ENCODE peak calls at places on chromosomes 11 and 22, in seven cellular contexts. M is MM.1S, E is Peyer's patch, F is psoas muscle, U is cardiac muscle cell, S is lung, H is Karpas-422. L is an unnamed sample.

GRCh38 chr11:10544491-10545470 is 3.8 kb upstream of the RNF141 start:
- DNase-seq in M (no peak), E (no peak), F (no peak), U (no peak), S (no peak), H (peak; percentile 84), L (no peak)

GRCh38 chr22:46537221-46537945 is at the start of gene CELSR1:
- DNase-seq in M (no peak), E (no peak), F (no peak), U (peak; percentile 40), S (peak; percentile 79), H (no peak), L (peak; percentile 15)

GRCh38 chr22:28896611-28897010 is 13.2 kb downstream of the ZNRF3 start:
- DNase-seq in M (no peak), E (no peak), F (no peak), U (no peak), S (no peak), H (no peak), L (peak; percentile 41)

GRCh38 chr22:48738204-48738980 is 1089.3 kb downstream of the BRD1 start:
- DNase-seq in M (no peak), E (peak; percentile 21), F (no peak), U (no peak), S (no peak), H (no peak), L (no peak)

GRCh38 chr11:37905707-37906417 is 1307.8 kb upstream of the RAG2 start:
- DNase-seq in M (no peak), E (peak; percentile 42), F (no peak), U (no peak), S (no peak), H (no peak), L (no peak)

GRCh38 chr11:131468565-131468964 is 98.2 kb downstream of the NTM start:
- DNase-seq in M (no peak), E (no peak), F (no peak), U (peak; percentile 18), S (no peak), H (peak; percentile 63), L (no peak)

GRCh38 chr11:7511405-7511804 is 2.4 kb upstream of the PPFIBP2 start:
- DNase-seq in M (peak; percentile 82), E (no peak), F (peak; percentile 56), U (peak; percentile 18), S (no peak), H (no peak), L (no peak)

GRCh38 chr11:93908689-93909088 is 58.3 kb upstream of the VSTM5 start:
- DNase-seq in M (no peak), E (no peak), F (no peak), U (peak; percentile 82), S (no peak), H (no peak), L (no peak)

GRCh38 chr11:32817181-32817842 is 12.4 kb upstream of the PRRG4 start:
- DNase-seq in M (no peak), E (no peak), F (no peak), U (no peak), S (no peak), H (no peak), L (no peak)

GRCh38 chr22:26481694-26482093 is 1.9 kb downstream of the HPS4 start:
- DNase-seq in M (no peak), E (no peak), F (no peak), U (no peak), S (no peak), H (peak; percentile 48), L (no peak)

GRCh38 chr11:6022954-6023353 is 7.6 kb downstream of the OR56A1 start:
- DNase-seq in M (peak; percentile 85), E (no peak), F (no peak), U (peak; percentile 67), S (no peak), H (peak; percentile 73), L (peak; percentile 50)

GRCh38 chr22:23159287-23159622 is 14.0 kb downstream of the RAB36 start:
- DNase-seq in M (no peak), E (no peak), F (no peak), U (no peak), S (no peak), H (no peak), L (no peak)

GRCh38 chr11:99773646-99774045 is 752.9 kb downstream of the CNTN5 start:
- DNase-seq in M (no peak), E (no peak), F (no peak), U (peak; percentile 3), S (no peak), H (no peak), L (no peak)

GRCh38 chr11:128483211-128483788 is 104.1 kb downstream of the ETS1 start:
- DNase-seq in M (no peak), E (no peak), F (no peak), U (no peak), S (no peak), H (peak; percentile 50), L (no peak)

GRCh38 chr11:304915-305833 is 2.4 kb upstream of the IFITM2 start:
- DNase-seq in M (peak; percentile 53), E (no peak), F (peak; percentile 57), U (peak; percentile 89), S (no peak), H (peak; percentile 71), L (peak; percentile 60)

GRCh38 chr11:71998649-71999310 is at the start of gene IL18BP:
- DNase-seq in M (no peak), E (no peak), F (no peak), U (no peak), S (no peak), H (no peak), L (peak; percentile 66)

GRCh38 chr11:114348200-114349191 is 51.8 kb downstream of the C11orf71 start:
- DNase-seq in M (peak; percentile 26), E (no peak), F (no peak), U (peak; percentile 84), S (peak; percentile 50), H (peak; percentile 63), L (peak; percentile 37)

GRCh38 chr11:57320067-57320718 is 4.6 kb downstream of the TNKS1BP1 start:
- DNase-seq in M (no peak), E (no peak), F (no peak), U (no peak), S (no peak), H (no peak), L (no peak)

GRCh38 chr11:57320719-57321387 is 3.9 kb downstream of the TNKS1BP1 start:
- DNase-seq in M (no peak), E (no peak), F (no peak), U (no peak), S (no peak), H (no peak), L (no peak)

GRCh38 chr11:57322881-57323467 is 1.8 kb downstream of the TNKS1BP1 start:
- DNase-seq in M (no peak), E (no peak), F (no peak), U (no peak), S (no peak), H (no peak), L (no peak)

GRCh38 chr11:57321996-57322880 is 2.5 kb downstream of the TNKS1BP1 start:
- DNase-seq in M (no peak), E (peak; percentile 80), F (peak; percentile 89), U (peak; percentile 99), S (peak; percentile 93), H (no peak), L (no peak)

DNA sequence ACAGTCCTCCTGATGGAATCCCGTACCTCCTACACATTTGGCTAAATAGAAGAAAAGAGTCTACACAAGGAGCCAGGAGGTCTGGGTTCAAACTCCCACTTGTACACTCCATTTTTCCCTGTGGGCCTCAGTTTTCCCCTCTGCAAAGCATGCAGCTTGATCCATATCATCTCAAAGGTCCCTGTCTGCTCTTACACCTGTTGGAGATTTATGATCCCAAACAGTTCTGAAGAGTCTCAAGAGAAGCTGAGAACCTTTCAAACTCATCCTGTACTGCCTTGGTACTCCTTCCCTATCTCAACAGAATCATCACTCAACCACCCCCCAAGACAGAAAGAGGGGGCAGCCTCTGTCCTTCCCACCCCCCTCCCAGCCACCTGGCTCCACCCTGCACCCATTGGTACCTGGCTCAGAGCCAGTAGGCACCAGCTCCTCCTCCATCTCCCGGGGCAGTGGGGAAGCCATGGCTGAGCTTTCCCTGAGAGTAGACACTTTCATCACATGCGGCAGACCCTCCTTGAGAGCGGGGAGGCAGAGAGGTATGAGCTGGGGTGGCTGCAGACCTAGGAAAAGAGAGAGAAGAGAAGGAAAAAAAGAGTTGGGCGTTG is 3.3 kb downstream of the TNKS1BP1 start:
- DNase-seq in M (no peak), E (no peak), F (no peak), U (no peak), S (no peak), H (no peak), L (no peak)
- H3K4me3 ChIP-seq in M (no peak overlapping the region), E (peak overlapping the region; percentile 95), F (peak overlapping the region; percentile 81), U (no peak overlapping the region), S (no peak overlapping the region), H (no peak overlapping the region), L (no peak overlapping the region)

GRCh38 chr22:30671071-30671470 is 3.4 kb upstream of the DUSP18 start:
- DNase-seq in M (no peak), E (no peak), F (no peak), U (no peak), S (no peak), H (no peak), L (no peak)

GRCh38 chr22:30667486-30668305 is at the start of gene DUSP18:
- DNase-seq in M (peak; percentile 90), E (peak; percentile 99), F (peak; percentile 93), U (peak; percentile 92), S (peak; percentile 95), H (peak; percentile 96), L (peak; percentile 68)

GRCh38 chr22:30667092-30667485 is 586 bp downstream of the DUSP18 start:
- DNase-seq in M (no peak), E (no peak), F (no peak), U (peak; percentile 9), S (no peak), H (peak; percentile 42), L (no peak)

GRCh38 chr22:30665786-30666185 is 1.9 kb downstream of the DUSP18 start:
- DNase-seq in M (no peak), E (no peak), F (no peak), U (no peak), S (no peak), H (no peak), L (no peak)

GRCh38 chr22:30668306-30668655 is 606 bp upstream of the DUSP18 start:
- DNase-seq in M (no peak), E (no peak), F (no peak), U (no peak), S (no peak), H (no peak), L (no peak)
- H3K4me3 ChIP-seq in M (peak overlapping the region; percentile 83), E (peak overlapping the region; percentile 71), F (peak overlapping the region; percentile 86), U (peak overlapping the region; percentile 70), S (peak overlapping the region; percentile 82), H (peak overlapping the region; percentile 86), L (peak overlapping the region; percentile 67)

DNA sequence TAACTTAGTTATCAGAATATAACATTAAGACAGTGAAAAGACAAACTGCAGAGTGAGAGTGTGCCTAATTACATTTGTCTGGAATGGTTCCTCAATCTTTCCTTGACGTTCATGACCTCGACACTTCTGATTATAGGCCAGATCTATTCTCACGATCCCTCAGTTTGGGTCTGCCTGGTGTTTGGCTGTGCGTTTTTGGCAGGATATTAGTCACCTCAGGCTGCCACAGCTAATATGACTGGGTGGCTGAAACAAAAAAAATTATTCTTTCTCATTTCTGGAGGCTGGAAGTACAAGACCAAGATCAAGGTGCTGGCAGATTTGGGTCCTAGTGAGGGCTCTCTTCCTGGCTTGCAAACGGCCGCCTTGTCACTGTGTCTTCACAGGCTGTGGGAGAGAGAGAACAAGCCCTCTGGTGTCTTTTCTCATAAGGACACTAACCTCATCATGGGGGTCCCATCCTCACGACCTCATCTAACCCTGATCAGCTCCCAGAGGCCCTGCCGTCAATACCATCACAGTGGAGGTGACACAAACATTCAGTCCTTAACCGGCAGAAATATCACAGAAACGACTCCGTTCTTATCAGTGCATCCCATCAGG is 23.2 kb downstream of the IFITM10 start:
- DNase-seq in M (no peak), E (no peak), F (no peak), U (no peak), S (no peak), H (no peak), L (no peak)
- H3K4me3 ChIP-seq in M (no peak overlapping the region), E (no peak overlapping the region), F (no peak overlapping the region), U (no peak overlapping the region), S (no peak overlapping the region), H (no peak overlapping the region), L (no peak overlapping the region)

GRCh38 chr22:39522567-39523300 is 2.4 kb downstream of the ATF4 start:
- DNase-seq in M (no peak), E (peak; percentile 54), F (peak; percentile 53), U (peak; percentile 72), S (no peak), H (peak; percentile 78), L (no peak)
- H3K4me3 ChIP-seq in M (no peak overlapping the region), E (peak overlapping the region; percentile 96), F (peak overlapping the region; percentile 100), U (peak overlapping the region; percentile 80), S (peak overlapping the region; percentile 1), H (peak overlapping the region; percentile 92), L (no peak overlapping the region)